ENCODE peak calls at places on chromosomes 6 and 20, in four cellular contexts. T is HepG2, K is H1, B is HCT116. G is an unnamed sample.

GRCh38 chr20:17614176-17614811 is 44.4 kb downstream of the DSTN start:
- DNase-seq in B (no peak), K (no peak), T (no peak), G (no peak)

GRCh38 chr20:63519765-63520593 is 586 bp upstream of the PPDPF start:
- DNase-seq in K (no peak), T (no peak), B (no peak), G (peak)

GRCh38 chr6:35248300-35248699 is 11.2 kb upstream of the ZNF76 start:
- DNase-seq in T (no peak), B (no peak), K (no peak), G (no peak)

GRCh38 chr20:63773571-63774347 is 34.2 kb downstream of the SLC2A4RG start:
- DNase-seq in K (no peak), T (no peak), B (no peak), G (no peak)

GRCh38 chr20:271528-271927 is 14.0 kb downstream of the DEFB132 start:
- DNase-seq in K (no peak), B (no peak), T (no peak), G (no peak)

GRCh38 chr20:53902968-53903651 is 167.3 kb downstream of the BCAS1 start:
- DNase-seq in K (no peak), T (no peak), B (no peak), G (no peak)

GRCh38 chr6:152136449-152136825 is 329.0 kb downstream of the ESR1 start:
- DNase-seq in K (no peak), T (no peak), B (peak), G (no peak)

GRCh38 chr6:24980507-24981384 is 45.0 kb upstream of the RIPOR2 start:
- DNase-seq in B (no peak), K (no peak), T (no peak), G (no peak)

GRCh38 chr20:2301164-2301622 is 5.4 kb downstream of the TGM3 start:
- DNase-seq in B (no peak), K (no peak), T (peak), G (no peak)

GRCh38 chr20:47493175-47493953 is 8.3 kb upstream of the NCOA3 start:
- DNase-seq in K (no peak), T (peak), B (peak), G (peak)

GRCh38 chr6:161400650-161401049 is 126.8 kb upstream of the AGPAT4 start:
- DNase-seq in K (no peak), B (no peak), T (no peak), G (no peak)

GRCh38 chr6:117531758-117532276 is 49.3 kb downstream of the DCBLD1 start:
- DNase-seq in B (no peak), T (no peak), K (no peak), G (no peak)

GRCh38 chr20:38875170-38875993 is 50.8 kb upstream of the FAM83D start:
- DNase-seq in B (no peak), T (no peak), K (no peak), G (no peak)

GRCh38 chr6:124679392-124679791 is 282.8 kb upstream of the RNF217 start:
- DNase-seq in T (no peak), K (no peak), B (no peak), G (no peak)

GRCh38 chr20:43243672-43244269 is 54.1 kb upstream of the PTPRT start:
- DNase-seq in B (no peak), K (no peak), T (no peak), G (peak)

GRCh38 chr20:51938557-51939324 is 136.4 kb upstream of the SALL4 start:
- DNase-seq in B (no peak), T (no peak), K (no peak), G (no peak)

GRCh38 chr20:51497542-51498467 is 44.7 kb downstream of the NFATC2 start:
- DNase-seq in K (no peak), T (no peak), B (no peak), G (no peak)

GRCh38 chr6:122657601-122658000 is 47.4 kb downstream of the PKIB start:
- DNase-seq in T (no peak), B (no peak), K (no peak), G (no peak)

GRCh38 chr20:6101346-6101745 is 21.5 kb downstream of the FERMT1 start:
- DNase-seq in T (no peak), B (no peak), K (no peak), G (no peak)

GRCh38 chr6:11298651-11299420 is 66.4 kb upstream of the NEDD9 start:
- DNase-seq in B (no peak), K (no peak), T (peak), G (no peak)

GRCh38 chr6:130643361-130643760 is 183.8 kb upstream of the SMLR1 start:
- DNase-seq in T (no peak), B (no peak), K (no peak), G (no peak)

GRCh38 chr20:48375804-48376203 is 452.0 kb downstream of the PREX1 start:
- DNase-seq in B (no peak), T (peak), K (no peak), G (no peak)

GRCh38 chr6:166939276-166939816 is 17.0 kb downstream of the RNASET2 start:
- DNase-seq in T (no peak), K (no peak), B (no peak), G (no peak)

GRCh38 chr6:63444768-63445167 is 125.0 kb upstream of the LGSN start:
- DNase-seq in T (no peak), K (no peak), B (no peak), G (no peak)

GRCh38 chr20:51461306-51461705 is 81.2 kb downstream of the NFATC2 start:
- DNase-seq in K (no peak), T (no peak), B (no peak), G (no peak)

GRCh38 chr6:18495236-18495635 is 108.1 kb downstream of the RNF144B start:
- DNase-seq in B (no peak), K (no peak), T (no peak), G (peak)

GRCh38 chr6:163122365-163122764 is 292.2 kb upstream of the QKI start:
- DNase-seq in B (no peak), T (no peak), K (no peak), G (no peak)

GRCh38 chr6:6772751-6773150 is 184.2 kb downstream of the LY86 start:
- DNase-seq in T (no peak), B (no peak), K (no peak), G (no peak)

GRCh38 chr20:51447097-51447764 is 95.3 kb downstream of the NFATC2 start:
- DNase-seq in B (peak), K (no peak), T (peak), G (peak)

GRCh38 chr6:12092762-12093161 is 80.7 kb downstream of the HIVEP1 start:
- DNase-seq in T (no peak), K (no peak), B (no peak), G (no peak)

GRCh38 chr6:1336246-1336843 is 24.4 kb downstream of the FOXQ1 start:
- DNase-seq in K (no peak), T (peak), B (peak), G (peak)

GRCh38 chr6:10073326-10073725 is 341.5 kb downstream of the TFAP2A start:
- DNase-seq in B (no peak), K (no peak), T (no peak), G (no peak)

GRCh38 chr20:19252670-19253120 is 40.3 kb downstream of the SLC24A3 start:
- DNase-seq in T (no peak), K (no peak), B (no peak), G (no peak)

GRCh38 chr6:139323511-139324445 is 32.0 kb upstream of the TXLNB start:
- DNase-seq in K (no peak), B (no peak), T (peak), G (no peak)

GRCh38 chr6:40473026-40473425 is 114.1 kb downstream of the LRFN2 start:
- DNase-seq in B (no peak), K (no peak), T (no peak), G (no peak)

GRCh38 chr6:111342913-111343312 is 140.1 kb downstream of the REV3L start:
- DNase-seq in B (no peak), T (no peak), K (no peak), G (no peak)
- TF ChIP-seq JUND in B (no peak), T (no peak), K (no peak), G (no peak)

DNA sequence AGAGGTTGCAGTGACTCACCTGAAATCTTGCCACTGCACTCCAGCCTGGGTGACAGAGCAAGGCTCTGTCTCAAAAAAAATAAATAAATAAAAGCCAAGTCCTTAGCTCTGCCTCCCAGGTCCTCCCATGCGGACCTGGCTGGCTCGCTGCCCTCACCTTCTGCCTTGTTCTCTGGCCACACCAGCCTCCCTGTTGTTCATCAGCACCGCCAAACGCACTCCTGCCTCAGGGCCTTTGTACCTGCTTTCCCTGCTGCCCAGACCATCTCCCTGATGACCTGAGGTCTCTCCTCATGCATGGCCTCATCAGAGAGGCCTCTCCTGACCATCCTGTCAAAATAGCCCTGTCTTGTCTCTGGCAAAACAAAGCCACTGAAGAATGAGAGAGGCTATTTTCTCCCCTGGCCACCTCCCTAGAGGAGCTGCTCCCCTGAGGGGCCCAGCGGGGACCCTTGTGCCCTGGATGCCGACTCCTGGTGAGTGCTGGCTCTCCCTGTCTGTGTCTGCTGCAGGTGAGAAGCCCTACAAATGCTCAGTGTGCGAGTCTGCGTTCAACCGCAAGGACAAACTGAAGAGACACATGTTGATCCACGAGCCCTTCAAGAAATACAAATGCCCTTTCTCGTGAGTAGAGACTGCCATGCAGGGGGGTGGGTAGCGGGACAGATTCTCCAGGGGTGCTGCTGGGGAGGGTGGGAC is 22.6 kb upstream of the CHMP4B start:
- DNase-seq in K (no peak), T (no peak), B (no peak), G (no peak)
- TF ChIP-seq JUND in K (no peak), T (no peak), B (no peak), G (no peak)

DNA sequence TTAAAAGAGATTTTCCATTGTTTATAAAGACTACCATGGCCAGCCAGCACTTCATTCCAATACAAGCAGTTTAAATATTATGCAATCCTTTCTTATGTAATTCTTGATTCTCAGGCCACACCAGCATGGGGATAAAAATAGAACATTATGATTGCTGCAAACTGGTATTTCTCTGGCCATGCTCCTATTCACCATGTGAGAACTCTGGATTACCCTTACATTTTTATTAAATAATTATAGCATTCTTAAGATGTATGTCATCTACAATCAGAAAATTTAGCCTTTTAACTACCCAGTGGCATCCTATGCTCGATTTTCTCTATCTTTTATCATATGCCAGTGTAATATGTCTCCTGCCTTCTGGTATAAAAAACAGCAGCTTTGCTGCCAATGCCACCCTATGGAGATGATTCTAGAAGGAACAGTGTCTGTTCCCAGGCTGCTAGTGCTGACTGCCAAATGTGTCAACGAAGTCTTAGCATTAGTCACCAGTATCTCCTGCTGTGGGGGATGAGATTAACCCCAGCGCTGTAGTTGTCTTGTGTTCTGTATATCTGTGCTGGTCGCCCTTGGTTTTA is 501.4 kb downstream of the BCKDHB start:
- DNase-seq in T (no peak), B (no peak), K (no peak), G (no peak)
- TF ChIP-seq JUND in T (no peak), B (no peak), K (no peak), G (no peak)

GRCh38 chr6:169175360-169175887 is 78.2 kb downstream of the THBS2 start:
- DNase-seq in K (no peak), B (no peak), T (no peak), G (no peak)
- TF ChIP-seq JUND in K (no peak), B (no peak), T (no peak), G (no peak)

DNA sequence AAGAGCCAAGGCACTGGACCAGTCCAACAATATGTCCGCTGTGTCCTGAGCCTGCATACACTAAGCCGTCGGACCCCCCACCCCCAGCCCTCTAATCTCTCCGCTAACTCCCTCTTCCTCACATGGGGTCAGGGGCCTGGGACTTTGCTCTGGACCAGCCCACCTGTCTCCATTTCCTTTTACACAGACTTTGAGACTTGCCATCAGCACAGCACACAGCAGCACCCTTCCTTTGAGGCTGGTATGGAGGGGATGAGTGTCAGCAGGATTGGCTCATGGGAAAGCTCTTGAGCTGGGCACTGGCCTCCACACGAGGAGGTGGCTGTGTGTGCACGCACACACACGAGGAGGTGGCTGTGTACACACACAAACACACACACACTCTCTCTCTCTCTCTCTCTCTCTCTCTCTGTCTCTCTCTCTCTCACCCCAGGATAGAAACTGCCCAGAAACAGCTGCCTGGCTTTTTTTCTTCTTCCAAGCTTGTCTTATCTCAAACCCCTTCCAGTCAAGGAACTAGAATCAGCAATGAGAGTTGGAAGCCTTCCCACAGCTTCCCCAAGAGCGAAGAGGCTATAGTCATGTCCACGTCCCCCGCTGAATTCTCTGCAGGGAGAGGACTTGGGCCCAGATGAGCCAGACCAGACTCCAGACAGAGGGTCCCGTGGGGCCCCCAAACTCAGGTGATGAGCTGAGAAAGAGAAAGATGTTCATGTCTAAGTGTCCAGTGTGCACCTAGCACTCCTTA is 18.6 kb downstream of the SLC9A8 start:
- DNase-seq in B (no peak), T (peak), K (no peak), G (no peak)
- TF ChIP-seq JUND in B (no peak), T (peak), K (no peak), G (no peak)

GRCh38 chr6:114108119-114109002 is 137.4 kb upstream of the HDAC2 start:
- DNase-seq in T (peak), B (peak), K (no peak), G (peak)
- TF ChIP-seq JUND in T (no peak), B (no peak), K (no peak), G (no peak)

GRCh38 chr6:13248549-13248948 is 79.8 kb downstream of the TBC1D7 start:
- DNase-seq in K (no peak), B (no peak), T (no peak), G (no peak)

GRCh38 chr6:13251242-13251641 is 77.1 kb downstream of the TBC1D7 start:
- DNase-seq in B (no peak), T (peak), K (no peak), G (no peak)

GRCh38 chr6:13248953-13249432 is 79.3 kb downstream of the TBC1D7 start:
- DNase-seq in K (no peak), T (no peak), B (no peak), G (no peak)

GRCh38 chr6:13249817-13250216 is 78.5 kb downstream of the TBC1D7 start:
- DNase-seq in T (no peak), B (no peak), K (no peak), G (no peak)

GRCh38 chr6:13250703-13251102 is 77.6 kb downstream of the TBC1D7 start:
- DNase-seq in B (no peak), T (no peak), K (no peak), G (no peak)
- TF ChIP-seq JUND in B (no peak), T (no peak), K (no peak), G (no peak)

DNA sequence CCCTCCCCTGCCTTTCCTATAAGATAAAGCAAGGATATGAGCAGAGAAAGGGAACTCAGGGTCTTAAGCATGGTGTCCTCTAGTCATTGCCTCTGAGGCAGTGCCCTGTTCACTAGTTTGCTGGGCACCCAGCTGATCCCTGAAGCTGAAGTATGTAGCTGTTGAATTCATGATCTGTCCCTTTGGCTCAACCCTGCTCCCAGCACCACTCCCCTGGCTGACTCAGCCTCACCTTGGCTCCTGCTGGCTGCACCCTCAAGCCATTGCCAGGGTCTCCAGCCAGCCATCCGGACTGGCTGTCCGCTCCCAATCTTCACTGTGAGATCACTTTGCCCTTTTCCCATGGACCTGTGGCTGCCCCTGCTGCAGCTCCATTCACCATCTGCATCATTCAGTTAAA is 25.9 kb upstream of the UST start:
- DNase-seq in T (no peak), K (no peak), B (no peak), G (no peak)
- TF ChIP-seq JUND in T (no peak), K (no peak), B (no peak), G (no peak)

GRCh38 chr6:98833101-98834059 is 994 bp upstream of the POU3F2 start:
- DNase-seq in K (no peak), T (no peak), B (no peak), G (no peak)
- TF ChIP-seq JUND in K (no peak), T (no peak), B (no peak), G (no peak)

G was measured in T47D.